ENCODE peak calls at places on chromosomes 1 and 21, in seven cellular contexts. A is activated CD4-positive, alpha-beta T cell treated with anti-CD3 and anti-CD28 coated beads for 4 hours; X is fibroblast of pulmonary artery; C is right atrium auricular region; Q is cardiac muscle cell; P is stimulated activated CD8-positive, alpha-beta memory T cell treated with anti-CD3 and anti-CD28 coated beads, Interleukin-15, amount 100 ng/mL, for 24 hours; G is RWPE1. E is an unnamed sample.

GRCh38 chr1:12434174-12434573 is 183.8 kb downstream of the DHRS3 start:
- DNase-seq in X (peak; percentile 56), P (no peak), A (peak; percentile 66), Q (no peak), G (peak; percentile 25), C (no peak), E (no peak)

GRCh38 chr21:45972353-45972715 is 9.2 kb upstream of the COL6A1 start:
- DNase-seq in Q (no peak), P (no peak), A (no peak), C (no peak), G (no peak), X (no peak), E (no peak)

GRCh38 chr1:42681771-42682483 is at the start of gene YBX1:
- DNase-seq in A (peak; percentile 95), P (peak; percentile 75), Q (peak; percentile 99), G (peak; percentile 100), X (peak; percentile 99), C (peak; percentile 99), E (peak; percentile 97)

GRCh38 chr21:37787456-37787855 is 128.8 kb downstream of the KCNJ6 start:
- DNase-seq in Q (no peak), G (peak; percentile 64), P (no peak), C (no peak), A (no peak), X (peak; percentile 87), E (no peak)

GRCh38 chr1:81208441-81208840 is 592.3 kb upstream of the ADGRL2 start:
- DNase-seq in A (no peak), Q (no peak), P (no peak), C (no peak), G (no peak), X (no peak), E (no peak)

GRCh38 chr1:15207031-15207828 is 39.8 kb upstream of the FHAD1 start:
- DNase-seq in Q (peak; percentile 28), C (no peak), X (no peak), P (no peak), A (no peak), G (no peak), E (no peak)

GRCh38 chr1:229341811-229342304 is 989 bp downstream of the CCSAP start:
- DNase-seq in G (no peak), A (no peak), Q (no peak), P (no peak), C (no peak), X (peak; percentile 26), E (peak; percentile 64)

GRCh38 chr1:112618114-112618720 is 724 bp downstream of the ST7L start:
- DNase-seq in G (no peak), Q (no peak), P (no peak), A (peak; percentile 27), X (peak; percentile 59), C (no peak), E (peak; percentile 22)

GRCh38 chr1:95230256-95230655 is 3.8 kb upstream of the RWDD3 start:
- DNase-seq in P (no peak), G (no peak), A (no peak), C (no peak), X (no peak), Q (no peak), E (no peak)

GRCh38 chr1:116474921-116475849 is 95.6 kb downstream of the CD58 start:
- DNase-seq in C (no peak), G (no peak), A (no peak), Q (no peak), X (no peak), P (no peak), E (no peak)

GRCh38 chr1:53508991-53509663 is 49.9 kb downstream of the DMRTB1 start:
- DNase-seq in G (no peak), P (no peak), Q (no peak), A (no peak), C (no peak), X (no peak), E (no peak)

GRCh38 chr1:150976401-150976821 is 1.8 kb upstream of the CERS2 start:
- DNase-seq in X (no peak), C (no peak), G (no peak), P (no peak), A (no peak), Q (no peak), E (no peak)

GRCh38 chr1:78102082-78102481 is 56.3 kb downstream of the GIPC2 start:
- DNase-seq in P (no peak), Q (no peak), C (no peak), X (peak; percentile 72), G (no peak), A (no peak), E (no peak)

GRCh38 chr1:82160036-82160435 is 359.3 kb downstream of the ADGRL2 start:
- DNase-seq in P (no peak), C (no peak), Q (no peak), G (peak; percentile 48), A (no peak), X (no peak), E (no peak)

GRCh38 chr1:167635941-167636340 is 5.9 kb downstream of the RCSD1 start:
- DNase-seq in G (no peak), A (no peak), P (no peak), X (no peak), C (peak; percentile 28), Q (no peak), E (no peak)

GRCh38 chr1:77281491-77282186 is at the start of gene AK5:
- DNase-seq in G (peak; percentile 49), P (no peak), X (peak; percentile 49), Q (peak; percentile 68), C (no peak), A (peak; percentile 47), E (no peak)

GRCh38 chr1:202164271-202165037 is 4.1 kb upstream of the PTPN7 start:
- DNase-seq in X (no peak), A (peak; percentile 68), G (no peak), C (no peak), P (no peak), Q (no peak), E (no peak)

GRCh38 chr1:6321205-6321604 is 60.3 kb upstream of the GPR153 start:
- DNase-seq in P (no peak), X (no peak), G (no peak), Q (no peak), A (no peak), C (no peak), E (no peak)

GRCh38 chr1:216600730-216601426 is 122.4 kb downstream of the ESRRG start:
- DNase-seq in G (peak; percentile 61), X (peak; percentile 85), C (peak; percentile 79), Q (peak; percentile 74), A (no peak), P (no peak), E (no peak)

GRCh38 chr1:48829446-48829845 is 52.8 kb upstream of the BEND5 start:
- DNase-seq in G (no peak), P (no peak), C (no peak), Q (no peak), A (no peak), X (no peak), E (no peak)

GRCh38 chr1:157359309-157360020 is 192.8 kb downstream of the FCRL5 start:
- DNase-seq in P (no peak), Q (no peak), A (no peak), G (no peak), C (no peak), X (no peak), E (no peak)

GRCh38 chr1:229410370-229410691 is 23.6 kb downstream of the ACTA1 start:
- DNase-seq in C (no peak), A (no peak), P (no peak), Q (no peak), G (no peak), X (no peak), E (no peak)

GRCh38 chr1:240599830-240600229 is 12.1 kb downstream of the GREM2 start:
- DNase-seq in Q (no peak), C (no peak), X (no peak), G (no peak), A (no peak), P (no peak), E (no peak)

GRCh38 chr21:34093083-34093482 is 19.7 kb downstream of the MRPS6 start:
- DNase-seq in G (no peak), X (no peak), P (no peak), Q (no peak), C (no peak), A (no peak), E (no peak)

GRCh38 chr1:66380452-66381212 is 153.3 kb upstream of the SGIP1 start:
- DNase-seq in X (no peak), P (no peak), A (no peak), Q (no peak), G (no peak), C (no peak), E (no peak)

GRCh38 chr1:76763678-76764077 is 103.6 kb upstream of the ST6GALNAC5 start:
- DNase-seq in P (no peak), X (no peak), G (no peak), A (no peak), C (no peak), Q (no peak), E (no peak)

GRCh38 chr1:210757677-210758076 is 376.3 kb downstream of the KCNH1 start:
- DNase-seq in Q (no peak), P (no peak), G (no peak), C (no peak), X (no peak), A (no peak), E (no peak)

GRCh38 chr21:38476385-38476784 is 21.9 kb downstream of the ERG start:
- DNase-seq in C (no peak), X (no peak), P (no peak), G (no peak), A (no peak), Q (peak; percentile 20), E (no peak)

E was measured in HAP-1.